ENCODE peak calls at places on chromosomes 16 and 17, in six cellular contexts. One of them, this sample, is unnamed.

GRCh38 chr17:77204531-77204930 is 63.8 kb downstream of the SEC14L1 start:
- DNase-seq in NCI-H1417: no peak
- DNase-seq in nucleus accumbens: no peak
- DNase-seq in AG08396: no peak
- DNase-seq in stimulated activated CD8-positive, alpha-beta memory T cell treated with anti-CD3 and anti-CD28 coated beads, Interleukin-2, amount 100 ng/mL, for 1 hour: no peak
- DNase-seq in GM10248: no peak
- DNase-seq in this sample: no peak

GRCh38 chr17:64441772-64442549 is 7.0 kb upstream of the MILR1 start:
- DNase-seq in NCI-H1417: peak
- DNase-seq in nucleus accumbens: no peak
- DNase-seq in AG08396: peak
- DNase-seq in stimulated activated CD8-positive, alpha-beta memory T cell treated with anti-CD3 and anti-CD28 coated beads, Interleukin-2, amount 100 ng/mL, for 1 hour: no peak
- DNase-seq in GM10248: no peak
- DNase-seq in this sample: no peak

GRCh38 chr17:58447039-58447975 is 30.0 kb upstream of the RNF43 start:
- DNase-seq in NCI-H1417: peak
- DNase-seq in nucleus accumbens: no peak
- DNase-seq in AG08396: peak
- DNase-seq in stimulated activated CD8-positive, alpha-beta memory T cell treated with anti-CD3 and anti-CD28 coated beads, Interleukin-2, amount 100 ng/mL, for 1 hour: peak
- DNase-seq in GM10248: peak
- DNase-seq in this sample: peak

GRCh38 chr16:57394444-57394843 is 10.1 kb upstream of the CCL17 start:
- DNase-seq in NCI-H1417: no peak
- DNase-seq in nucleus accumbens: no peak
- DNase-seq in AG08396: no peak
- DNase-seq in stimulated activated CD8-positive, alpha-beta memory T cell treated with anti-CD3 and anti-CD28 coated beads, Interleukin-2, amount 100 ng/mL, for 1 hour: no peak
- DNase-seq in GM10248: no peak
- DNase-seq in this sample: peak

GRCh38 chr16:59210955-59211541 is 476.9 kb upstream of the GOT2 start:
- DNase-seq in NCI-H1417: no peak
- DNase-seq in nucleus accumbens: no peak
- DNase-seq in AG08396: peak
- DNase-seq in stimulated activated CD8-positive, alpha-beta memory T cell treated with anti-CD3 and anti-CD28 coated beads, Interleukin-2, amount 100 ng/mL, for 1 hour: no peak
- DNase-seq in GM10248: no peak
- DNase-seq in this sample: no peak

GRCh38 chr17:27893834-27894503 is 804 bp upstream of the LYRM9 start:
- DNase-seq in NCI-H1417: peak
- DNase-seq in nucleus accumbens: no peak
- DNase-seq in AG08396: no peak
- DNase-seq in stimulated activated CD8-positive, alpha-beta memory T cell treated with anti-CD3 and anti-CD28 coated beads, Interleukin-2, amount 100 ng/mL, for 1 hour: no peak
- DNase-seq in GM10248: no peak
- DNase-seq in this sample: no peak

GRCh38 chr16:1503110-1503955 is 10.2 kb downstream of the TELO2 start:
- DNase-seq in NCI-H1417: no peak
- DNase-seq in nucleus accumbens: no peak
- DNase-seq in AG08396: no peak
- DNase-seq in stimulated activated CD8-positive, alpha-beta memory T cell treated with anti-CD3 and anti-CD28 coated beads, Interleukin-2, amount 100 ng/mL, for 1 hour: no peak
- DNase-seq in GM10248: no peak
- DNase-seq in this sample: no peak

GRCh38 chr16:24683847-24684493 is 45.5 kb upstream of the TNRC6A start:
- DNase-seq in NCI-H1417: no peak
- DNase-seq in nucleus accumbens: no peak
- DNase-seq in AG08396: no peak
- DNase-seq in stimulated activated CD8-positive, alpha-beta memory T cell treated with anti-CD3 and anti-CD28 coated beads, Interleukin-2, amount 100 ng/mL, for 1 hour: no peak
- DNase-seq in GM10248: no peak
- DNase-seq in this sample: no peak

GRCh38 chr17:36813957-36814356 is 123.3 kb upstream of the LHX1 start:
- DNase-seq in NCI-H1417: peak
- DNase-seq in nucleus accumbens: no peak
- DNase-seq in AG08396: no peak
- DNase-seq in stimulated activated CD8-positive, alpha-beta memory T cell treated with anti-CD3 and anti-CD28 coated beads, Interleukin-2, amount 100 ng/mL, for 1 hour: no peak
- DNase-seq in GM10248: no peak
- DNase-seq in this sample: no peak

GRCh38 chr17:49071106-49071505 is 61.5 kb upstream of the B4GALNT2 start:
- DNase-seq in NCI-H1417: no peak
- DNase-seq in nucleus accumbens: no peak
- DNase-seq in AG08396: no peak
- DNase-seq in stimulated activated CD8-positive, alpha-beta memory T cell treated with anti-CD3 and anti-CD28 coated beads, Interleukin-2, amount 100 ng/mL, for 1 hour: no peak
- DNase-seq in GM10248: no peak
- DNase-seq in this sample: no peak

GRCh38 chr17:27581016-27581415 is 50.0 kb upstream of the LGALS9 start:
- DNase-seq in NCI-H1417: no peak
- DNase-seq in nucleus accumbens: no peak
- DNase-seq in AG08396: no peak
- DNase-seq in stimulated activated CD8-positive, alpha-beta memory T cell treated with anti-CD3 and anti-CD28 coated beads, Interleukin-2, amount 100 ng/mL, for 1 hour: no peak
- DNase-seq in GM10248: no peak
- DNase-seq in this sample: no peak

GRCh38 chr16:84212154-84212553 is 21.2 kb downstream of the ADAD2 start:
- DNase-seq in NCI-H1417: no peak
- DNase-seq in nucleus accumbens: no peak
- DNase-seq in AG08396: no peak
- DNase-seq in stimulated activated CD8-positive, alpha-beta memory T cell treated with anti-CD3 and anti-CD28 coated beads, Interleukin-2, amount 100 ng/mL, for 1 hour: no peak
- DNase-seq in GM10248: no peak
- DNase-seq in this sample: no peak

GRCh38 chr16:9176547-9177418 is 85.3 kb downstream of the HAPSTR1 start:
- DNase-seq in NCI-H1417: no peak
- DNase-seq in nucleus accumbens: peak
- DNase-seq in AG08396: no peak
- DNase-seq in stimulated activated CD8-positive, alpha-beta memory T cell treated with anti-CD3 and anti-CD28 coated beads, Interleukin-2, amount 100 ng/mL, for 1 hour: no peak
- DNase-seq in GM10248: no peak
- DNase-seq in this sample: no peak

GRCh38 chr17:45687594-45687993 is 96.5 kb upstream of the CRHR1 start:
- DNase-seq in NCI-H1417: no peak
- DNase-seq in nucleus accumbens: no peak
- DNase-seq in AG08396: no peak
- DNase-seq in stimulated activated CD8-positive, alpha-beta memory T cell treated with anti-CD3 and anti-CD28 coated beads, Interleukin-2, amount 100 ng/mL, for 1 hour: no peak
- DNase-seq in GM10248: no peak
- DNase-seq in this sample: no peak

GRCh38 chr16:88809676-88810165 is 2.0 kb downstream of the APRT start:
- DNase-seq in NCI-H1417: peak
- DNase-seq in nucleus accumbens: no peak
- DNase-seq in AG08396: no peak
- DNase-seq in stimulated activated CD8-positive, alpha-beta memory T cell treated with anti-CD3 and anti-CD28 coated beads, Interleukin-2, amount 100 ng/mL, for 1 hour: no peak
- DNase-seq in GM10248: no peak
- DNase-seq in this sample: no peak

GRCh38 chr17:16923097-16923903 is 48.6 kb downstream of the TNFRSF13B start:
- DNase-seq in NCI-H1417: no peak
- DNase-seq in nucleus accumbens: no peak
- DNase-seq in AG08396: no peak
- DNase-seq in stimulated activated CD8-positive, alpha-beta memory T cell treated with anti-CD3 and anti-CD28 coated beads, Interleukin-2, amount 100 ng/mL, for 1 hour: no peak
- DNase-seq in GM10248: peak
- DNase-seq in this sample: peak

GRCh38 chr16:8848939-8849391 is 19.8 kb downstream of the CARHSP1 start:
- DNase-seq in NCI-H1417: no peak
- DNase-seq in nucleus accumbens: no peak
- DNase-seq in AG08396: peak
- DNase-seq in stimulated activated CD8-positive, alpha-beta memory T cell treated with anti-CD3 and anti-CD28 coated beads, Interleukin-2, amount 100 ng/mL, for 1 hour: no peak
- DNase-seq in GM10248: no peak
- DNase-seq in this sample: no peak

GRCh38 chr16:82185012-82185411 is 15.0 kb upstream of the MPHOSPH6 start:
- DNase-seq in NCI-H1417: peak
- DNase-seq in nucleus accumbens: no peak
- DNase-seq in AG08396: no peak
- DNase-seq in stimulated activated CD8-positive, alpha-beta memory T cell treated with anti-CD3 and anti-CD28 coated beads, Interleukin-2, amount 100 ng/mL, for 1 hour: no peak
- DNase-seq in GM10248: no peak
- DNase-seq in this sample: no peak

GRCh38 chr17:35127751-35128514 is 6.5 kb downstream of the FNDC8 start:
- DNase-seq in NCI-H1417: no peak
- DNase-seq in nucleus accumbens: no peak
- DNase-seq in AG08396: peak
- DNase-seq in stimulated activated CD8-positive, alpha-beta memory T cell treated with anti-CD3 and anti-CD28 coated beads, Interleukin-2, amount 100 ng/mL, for 1 hour: no peak
- DNase-seq in GM10248: no peak
- DNase-seq in this sample: no peak

GRCh38 chr17:43416998-43417891 is 18.5 kb downstream of the ARL4D start:
- DNase-seq in NCI-H1417: peak
- DNase-seq in nucleus accumbens: peak
- DNase-seq in AG08396: peak
- DNase-seq in stimulated activated CD8-positive, alpha-beta memory T cell treated with anti-CD3 and anti-CD28 coated beads, Interleukin-2, amount 100 ng/mL, for 1 hour: no peak
- DNase-seq in GM10248: no peak
- DNase-seq in this sample: peak

GRCh38 chr16:81703177-81704155 is 75.6 kb upstream of the PLCG2 start:
- DNase-seq in NCI-H1417: no peak
- DNase-seq in nucleus accumbens: no peak
- DNase-seq in AG08396: peak
- DNase-seq in stimulated activated CD8-positive, alpha-beta memory T cell treated with anti-CD3 and anti-CD28 coated beads, Interleukin-2, amount 100 ng/mL, for 1 hour: no peak
- DNase-seq in GM10248: no peak
- DNase-seq in this sample: no peak

GRCh38 chr16:10182186-10182683 is at the start of gene GRIN2A:
- DNase-seq in NCI-H1417: no peak
- DNase-seq in nucleus accumbens: no peak
- DNase-seq in AG08396: no peak
- DNase-seq in stimulated activated CD8-positive, alpha-beta memory T cell treated with anti-CD3 and anti-CD28 coated beads, Interleukin-2, amount 100 ng/mL, for 1 hour: no peak
- DNase-seq in GM10248: peak
- DNase-seq in this sample: no peak

GRCh38 chr17:2564876-2565275 is 28.6 kb upstream of the PAFAH1B1 start:
- DNase-seq in NCI-H1417: no peak
- DNase-seq in nucleus accumbens: no peak
- DNase-seq in AG08396: no peak
- DNase-seq in stimulated activated CD8-positive, alpha-beta memory T cell treated with anti-CD3 and anti-CD28 coated beads, Interleukin-2, amount 100 ng/mL, for 1 hour: no peak
- DNase-seq in GM10248: no peak
- DNase-seq in this sample: peak

GRCh38 chr17:49993423-49994037 is 1.5 kb downstream of the DLX3 start:
- DNase-seq in NCI-H1417: peak
- DNase-seq in nucleus accumbens: no peak
- DNase-seq in AG08396: peak
- DNase-seq in stimulated activated CD8-positive, alpha-beta memory T cell treated with anti-CD3 and anti-CD28 coated beads, Interleukin-2, amount 100 ng/mL, for 1 hour: no peak
- DNase-seq in GM10248: no peak
- DNase-seq in this sample: peak

GRCh38 chr17:4258867-4259266 is 4.9 kb downstream of the ANKFY1 start:
- DNase-seq in NCI-H1417: no peak
- DNase-seq in nucleus accumbens: no peak
- DNase-seq in AG08396: no peak
- DNase-seq in stimulated activated CD8-positive, alpha-beta memory T cell treated with anti-CD3 and anti-CD28 coated beads, Interleukin-2, amount 100 ng/mL, for 1 hour: no peak
- DNase-seq in GM10248: no peak
- DNase-seq in this sample: no peak

GRCh38 chr16:81900456-81900855 is 110.8 kb downstream of the SDR42E1 start:
- DNase-seq in NCI-H1417: no peak
- DNase-seq in nucleus accumbens: no peak
- DNase-seq in AG08396: no peak
- DNase-seq in stimulated activated CD8-positive, alpha-beta memory T cell treated with anti-CD3 and anti-CD28 coated beads, Interleukin-2, amount 100 ng/mL, for 1 hour: no peak
- DNase-seq in GM10248: no peak
- DNase-seq in this sample: no peak

GRCh38 chr17:50268632-50269287 is 5.5 kb upstream of the TMEM92 start:
- DNase-seq in NCI-H1417: no peak
- DNase-seq in nucleus accumbens: no peak
- DNase-seq in AG08396: peak
- DNase-seq in stimulated activated CD8-positive, alpha-beta memory T cell treated with anti-CD3 and anti-CD28 coated beads, Interleukin-2, amount 100 ng/mL, for 1 hour: no peak
- DNase-seq in GM10248: no peak
- DNase-seq in this sample: peak

GRCh38 chr17:49495842-49496182 is 719 bp downstream of the NGFR start:
- DNase-seq in NCI-H1417: no peak
- DNase-seq in nucleus accumbens: no peak
- DNase-seq in AG08396: no peak
- DNase-seq in stimulated activated CD8-positive, alpha-beta memory T cell treated with anti-CD3 and anti-CD28 coated beads, Interleukin-2, amount 100 ng/mL, for 1 hour: no peak
- DNase-seq in GM10248: no peak
- DNase-seq in this sample: no peak

GRCh38 chr17:21177401-21177800 is 36.6 kb downstream of the TMEM11 start:
- DNase-seq in NCI-H1417: no peak
- DNase-seq in nucleus accumbens: no peak
- DNase-seq in AG08396: peak
- DNase-seq in stimulated activated CD8-positive, alpha-beta memory T cell treated with anti-CD3 and anti-CD28 coated beads, Interleukin-2, amount 100 ng/mL, for 1 hour: no peak
- DNase-seq in GM10248: peak
- DNase-seq in this sample: peak

GRCh38 chr17:19461139-19461538 is 50.1 kb downstream of the RNF112 start:
- DNase-seq in NCI-H1417: peak
- DNase-seq in nucleus accumbens: no peak
- DNase-seq in AG08396: no peak
- DNase-seq in stimulated activated CD8-positive, alpha-beta memory T cell treated with anti-CD3 and anti-CD28 coated beads, Interleukin-2, amount 100 ng/mL, for 1 hour: no peak
- DNase-seq in GM10248: no peak
- DNase-seq in this sample: no peak